ENCODE peak calls at places on chromosomes 7 and 10, in ten cellular contexts. J is NCI-H446 treated with DMSO at 0.1 percent for 48 hours; O is endothelial cell of umbilical vein; K is HS-5; M is naive B cell; G is activated naive CD8-positive, alpha-beta T cell treated with anti-CD3 and anti-CD28 coated beads, Interleukin-2, amount 50 U/mL, for 24 hours; E is activated naive CD4-positive, alpha-beta T cell; T is Peyer's patch; A is fibroblast of the conjunctiva; Y is CD14-positive monocyte. S is an unnamed sample.
A peak's percentile ranks its signal among the peaks of the same experiment; 100 is the strongest.

GRCh38 chr10:73647211-73647874 is 6.1 kb upstream of the MYOZ1 start:
- DNase-seq in M (peak; percentile 12), Y (no peak), O (peak; percentile 28), J (no peak), K (no peak), A (peak; percentile 39), E (no peak), G (peak; percentile 36), T (peak; percentile 63), S (peak; percentile 69)

GRCh38 chr10:1280436-1281401 is 224.5 kb downstream of the WDR37 start:
- DNase-seq in O (no peak), Y (no peak), T (no peak), A (no peak), G (no peak), E (no peak), K (no peak), J (no peak), M (no peak), S (no peak)

GRCh38 chr10:103282961-103283360 is 6.0 kb downstream of the INA start:
- DNase-seq in M (no peak), E (no peak), J (no peak), K (no peak), A (no peak), T (no peak), Y (no peak), G (no peak), O (no peak), S (no peak)

GRCh38 chr10:47425813-47426419 is 41.8 kb upstream of the ZNF488 start:
- DNase-seq in G (no peak), A (no peak), K (no peak), M (no peak), O (no peak), Y (no peak), E (no peak), J (no peak), T (peak; percentile 27), S (no peak)

GRCh38 chr7:12623885-12624498 is 53.5 kb downstream of the SCIN start:
- DNase-seq in O (peak; percentile 54), K (peak; percentile 69), J (no peak), E (no peak), A (no peak), M (no peak), Y (no peak), T (no peak), G (no peak), S (no peak)

GRCh38 chr7:10257438-10257837 is 716.2 kb upstream of the PHF14 start:
- DNase-seq in T (no peak), M (no peak), J (peak; percentile 97), Y (no peak), A (no peak), G (no peak), E (no peak), O (no peak), K (no peak), S (no peak)

GRCh38 chr7:9657257-9657656 is 1223.8 kb downstream of the NXPH1 start:
- DNase-seq in M (no peak), J (peak; percentile 14), G (no peak), E (no peak), A (no peak), O (no peak), T (no peak), Y (no peak), K (no peak), S (no peak)

GRCh38 chr7:134368851-134369533 is 52.3 kb upstream of the SLC35B4 start:
- DNase-seq in T (no peak), G (no peak), K (peak; percentile 28), E (no peak), J (no peak), Y (no peak), A (peak; percentile 40), O (peak; percentile 84), M (no peak), S (no peak)